ENCODE peak calls at places on chromosomes 13 and 19, in seven cellular contexts. E is stimulated activated CD8-positive, alpha-beta memory T cell treated with anti-CD3 and anti-CD28 coated beads, Interleukin-7, amount 100 ng/mL, for 24 hours; Q is A172; U is suprapubic skin; S is activated CD4-positive, CD25-positive, alpha-beta regulatory T cell; C is NCI-H446; L is CD8-positive, alpha-beta memory T cell. I is an unnamed sample.

GRCh38 chr19:45767881-45768643 is 990 bp downstream of the SIX5 start:
- DNase-seq in U (peak), Q (no peak), E (no peak), C (no peak), S (no peak), L (no peak), I (no peak)

GRCh38 chr13:80742027-80742426 is 401.1 kb upstream of the SPRY2 start:
- DNase-seq in S (no peak), Q (peak), U (no peak), E (no peak), C (no peak), L (no peak), I (no peak)

GRCh38 chr13:44243198-44243852 is 130.3 kb upstream of the SERP2 start:
- DNase-seq in C (no peak), U (no peak), E (no peak), Q (peak), L (no peak), S (no peak), I (no peak)

GRCh38 chr13:112193463-112194166 is 126.7 kb downstream of the SOX1 start:
- DNase-seq in C (no peak), U (peak), Q (no peak), L (no peak), S (no peak), E (no peak), I (no peak)

GRCh38 chr19:18915639-18916038 is 3.5 kb downstream of the COPE start:
- DNase-seq in C (no peak), S (no peak), E (no peak), Q (peak), L (no peak), U (no peak), I (no peak)

GRCh38 chr19:20925481-20925880 is 2.4 kb downstream of the ZNF85 start:
- DNase-seq in C (no peak), U (no peak), L (no peak), E (no peak), S (no peak), Q (no peak), I (no peak)

GRCh38 chr13:72469932-72470331 is 257.5 kb downstream of the MZT1 start:
- DNase-seq in C (no peak), Q (no peak), L (no peak), U (no peak), E (no peak), S (no peak), I (no peak)

GRCh38 chr19:3708207-3708931 is at the start of gene TJP3:
- DNase-seq in Q (peak), C (no peak), S (no peak), U (no peak), L (no peak), E (no peak), I (no peak)

GRCh38 chr19:19750131-19750841 is 17.4 kb upstream of the ZNF14 start:
- DNase-seq in S (no peak), Q (no peak), C (no peak), U (no peak), L (no peak), E (no peak), I (no peak)

GRCh38 chr13:47409778-47410177 is 512.9 kb upstream of the HTR2A start:
- DNase-seq in E (no peak), C (no peak), S (no peak), Q (no peak), L (no peak), U (no peak), I (no peak)

GRCh38 chr13:67549331-67549730 is 319.2 kb upstream of the PCDH9 start:
- DNase-seq in L (no peak), S (no peak), E (no peak), Q (peak), C (no peak), U (no peak), I (no peak)

GRCh38 chr19:48807590-48808308 is 3.1 kb downstream of the BCAT2 start:
- DNase-seq in C (no peak), L (no peak), E (no peak), S (no peak), U (no peak), Q (peak), I (no peak)

GRCh38 chr13:50942630-50943311 is 33.2 kb downstream of the RNASEH2B start:
- DNase-seq in C (no peak), S (no peak), E (no peak), L (no peak), U (no peak), Q (no peak), I (no peak)

GRCh38 chr19:39127812-39128510 is 2.4 kb downstream of the PAK4 start:
- DNase-seq in E (no peak), C (no peak), Q (no peak), U (no peak), S (no peak), L (no peak), I (no peak)

GRCh38 chr13:45781553-45782326 is 69.8 kb downstream of the SIAH3 start:
- DNase-seq in E (no peak), C (peak), U (no peak), L (no peak), S (no peak), Q (no peak), I (no peak)

GRCh38 chr13:27822873-27823311 is 30.6 kb downstream of the GSX1 start:
- DNase-seq in E (no peak), C (no peak), S (no peak), U (no peak), L (no peak), Q (no peak), I (no peak)

GRCh38 chr13:80871481-80871880 is 530.6 kb upstream of the SPRY2 start:
- DNase-seq in U (no peak), S (no peak), L (no peak), E (no peak), Q (peak), C (no peak), I (no peak)

GRCh38 chr13:21203132-21203531 is 26.7 kb downstream of the MRPL57 start:
- DNase-seq in Q (no peak), S (no peak), E (no peak), U (no peak), L (no peak), C (no peak), I (no peak)

GRCh38 chr13:80363890-80364503 is 23.1 kb upstream of the SPRY2 start:
- DNase-seq in L (no peak), C (no peak), E (no peak), Q (peak), S (no peak), U (no peak), I (no peak)

GRCh38 chr13:95269756-95270155 is 31.5 kb downstream of the ABCC4 start:
- DNase-seq in C (no peak), E (no peak), U (no peak), Q (no peak), L (no peak), S (no peak), I (no peak)

GRCh38 chr13:44768775-44769578 is 192.8 kb upstream of the TSC22D1 start:
- DNase-seq in C (no peak), E (no peak), U (no peak), Q (no peak), S (no peak), L (no peak), I (no peak)

GRCh38 chr19:32232449-32232848 is 113.0 kb upstream of the ZNF507 start:
- DNase-seq in U (no peak), E (no peak), Q (no peak), C (no peak), L (no peak), S (no peak), I (no peak)

GRCh38 chr13:99797716-99798115 is 173.9 kb downstream of the ZIC5 start:
- DNase-seq in E (no peak), U (no peak), C (no peak), S (no peak), L (no peak), Q (no peak), I (no peak)

GRCh38 chr19:17281391-17282304 is at the start of gene ANKLE1:
- DNase-seq in C (no peak), Q (no peak), U (no peak), S (no peak), L (no peak), E (peak), I (no peak)

I was measured in natural killer cell.